ENCODE peak calls at places on chromosomes 1 and 21, in ten cellular contexts. One of them, this sample, is unnamed.
A peak's percentile ranks its signal among the peaks of the same experiment; 100 is the strongest.

GRCh38 chr21:36239585-36239984 is 80.4 kb upstream of the MORC3 start:
- DNase-seq in hepatocyte: no peak
- DNase-seq in left ventricle myocardium inferior: no peak
- DNase-seq in astrocyte of the spinal cord: no peak
- DNase-seq in HFF-Myc: no peak
- DNase-seq in GM20000: no peak
- DNase-seq in AG10803: no peak
- DNase-seq in epithelial cell of esophagus: no peak
- DNase-seq in neural progenitor cell: no peak
- DNase-seq in body of pancreas: no peak
- DNase-seq in this sample: no peak

GRCh38 chr1:181479137-181479745 is 4.1 kb upstream of the CACNA1E start:
- DNase-seq in HFF-Myc: peak; percentile 41
- DNase-seq in left ventricle myocardium inferior: no peak
- DNase-seq in epithelial cell of esophagus: peak; percentile 78
- DNase-seq in body of pancreas: peak; percentile 48
- DNase-seq in GM20000: peak; percentile 83
- DNase-seq in hepatocyte: peak; percentile 85
- DNase-seq in neural progenitor cell: peak; percentile 84
- DNase-seq in astrocyte of the spinal cord: peak; percentile 55
- DNase-seq in AG10803: peak; percentile 66
- DNase-seq in this sample: peak; percentile 76

GRCh38 chr1:20361805-20362381 is 71.2 kb downstream of the VWA5B1 start:
- DNase-seq in left ventricle myocardium inferior: peak; percentile 65
- DNase-seq in astrocyte of the spinal cord: peak; percentile 50
- DNase-seq in neural progenitor cell: peak; percentile 83
- DNase-seq in hepatocyte: peak; percentile 71
- DNase-seq in GM20000: no peak
- DNase-seq in epithelial cell of esophagus: peak; percentile 60
- DNase-seq in HFF-Myc: no peak
- DNase-seq in AG10803: peak; percentile 42
- DNase-seq in body of pancreas: peak; percentile 46
- DNase-seq in this sample: peak; percentile 56

GRCh38 chr1:3981261-3981660 is 81.2 kb upstream of the C1orf174 start:
- DNase-seq in epithelial cell of esophagus: no peak
- DNase-seq in neural progenitor cell: peak; percentile 62
- DNase-seq in left ventricle myocardium inferior: no peak
- DNase-seq in body of pancreas: no peak
- DNase-seq in hepatocyte: no peak
- DNase-seq in HFF-Myc: no peak
- DNase-seq in astrocyte of the spinal cord: no peak
- DNase-seq in GM20000: no peak
- DNase-seq in AG10803: no peak
- DNase-seq in this sample: no peak

GRCh38 chr1:35886606-35887431 is 3.8 kb downstream of the AGO1 start:
- DNase-seq in hepatocyte: peak; percentile 22
- DNase-seq in epithelial cell of esophagus: no peak
- DNase-seq in astrocyte of the spinal cord: no peak
- DNase-seq in left ventricle myocardium inferior: no peak
- DNase-seq in body of pancreas: no peak
- DNase-seq in HFF-Myc: no peak
- DNase-seq in neural progenitor cell: peak; percentile 48
- DNase-seq in GM20000: peak; percentile 52
- DNase-seq in AG10803: no peak
- DNase-seq in this sample: peak; percentile 62

GRCh38 chr1:31366796-31367195 is 6.1 kb downstream of the FABP3 start:
- DNase-seq in hepatocyte: no peak
- DNase-seq in body of pancreas: no peak
- DNase-seq in epithelial cell of esophagus: no peak
- DNase-seq in AG10803: no peak
- DNase-seq in neural progenitor cell: no peak
- DNase-seq in HFF-Myc: no peak
- DNase-seq in astrocyte of the spinal cord: no peak
- DNase-seq in left ventricle myocardium inferior: no peak
- DNase-seq in GM20000: no peak
- DNase-seq in this sample: no peak

GRCh38 chr1:91166106-91166712 is 144.4 kb upstream of the ZNF644 start:
- DNase-seq in left ventricle myocardium inferior: peak; percentile 33
- DNase-seq in HFF-Myc: no peak
- DNase-seq in AG10803: peak; percentile 59
- DNase-seq in astrocyte of the spinal cord: peak; percentile 65
- DNase-seq in epithelial cell of esophagus: peak; percentile 61
- DNase-seq in GM20000: peak; percentile 46
- DNase-seq in hepatocyte: peak; percentile 74
- DNase-seq in body of pancreas: peak; percentile 35
- DNase-seq in neural progenitor cell: peak; percentile 87
- DNase-seq in this sample: peak; percentile 42

GRCh38 chr1:17673335-17674075 is 81.6 kb upstream of the ACTL8 start:
- DNase-seq in body of pancreas: no peak
- DNase-seq in hepatocyte: no peak
- DNase-seq in GM20000: no peak
- DNase-seq in left ventricle myocardium inferior: no peak
- DNase-seq in astrocyte of the spinal cord: no peak
- DNase-seq in HFF-Myc: no peak
- DNase-seq in AG10803: no peak
- DNase-seq in neural progenitor cell: peak; percentile 42
- DNase-seq in epithelial cell of esophagus: no peak
- DNase-seq in this sample: no peak

GRCh38 chr1:108830119-108831008 is 26.5 kb downstream of the AKNAD1 start:
- DNase-seq in left ventricle myocardium inferior: peak; percentile 83
- DNase-seq in neural progenitor cell: no peak
- DNase-seq in body of pancreas: peak; percentile 27
- DNase-seq in epithelial cell of esophagus: peak; percentile 85
- DNase-seq in GM20000: no peak
- DNase-seq in astrocyte of the spinal cord: peak; percentile 95
- DNase-seq in AG10803: peak; percentile 98
- DNase-seq in HFF-Myc: peak; percentile 96
- DNase-seq in hepatocyte: peak; percentile 36
- DNase-seq in this sample: no peak

GRCh38 chr1:158714754-158715153 is 5.8 kb downstream of the OR6K3 start:
- DNase-seq in hepatocyte: no peak
- DNase-seq in astrocyte of the spinal cord: no peak
- DNase-seq in neural progenitor cell: no peak
- DNase-seq in body of pancreas: no peak
- DNase-seq in GM20000: no peak
- DNase-seq in epithelial cell of esophagus: no peak
- DNase-seq in left ventricle myocardium inferior: no peak
- DNase-seq in AG10803: no peak
- DNase-seq in HFF-Myc: no peak
- DNase-seq in this sample: no peak

DNA sequence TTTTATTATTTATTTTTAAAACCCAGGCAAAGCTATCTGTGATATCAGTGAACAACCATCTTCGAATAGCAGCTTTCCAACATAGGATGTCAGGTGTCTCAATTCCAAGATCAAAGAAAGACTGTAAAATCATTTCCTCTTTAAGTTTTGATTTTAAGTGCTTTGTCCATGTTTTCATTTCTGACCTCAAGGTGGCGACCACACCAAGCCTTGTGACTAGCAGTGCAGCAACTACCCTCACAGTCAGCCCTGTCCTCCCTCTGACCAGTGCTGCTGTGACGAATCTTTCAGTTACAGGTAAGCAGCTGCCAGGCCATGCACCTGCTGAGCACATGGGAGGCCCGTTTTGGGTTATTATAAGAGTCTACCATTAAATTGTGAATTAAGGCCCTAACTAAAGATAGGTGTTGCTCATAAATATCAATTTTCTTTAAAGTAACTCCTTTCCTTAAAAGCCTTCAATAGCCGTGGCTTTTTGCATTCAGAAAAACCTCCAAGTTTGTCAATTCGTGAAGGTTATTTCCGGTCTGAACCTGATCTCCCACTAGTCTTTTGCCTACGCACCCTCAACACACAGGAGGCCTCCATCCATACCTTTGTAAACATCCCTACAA is 117.0 kb downstream of the CD247 start:
- DNase-seq in hepatocyte: peak; percentile 71
- DNase-seq in body of pancreas: peak; percentile 60
- DNase-seq in neural progenitor cell: peak; percentile 64
- DNase-seq in GM20000: peak; percentile 56
- DNase-seq in astrocyte of the spinal cord: peak; percentile 58
- DNase-seq in left ventricle myocardium inferior: no peak
- DNase-seq in HFF-Myc: peak; percentile 17
- DNase-seq in epithelial cell of esophagus: peak; percentile 74
- DNase-seq in AG10803: peak; percentile 43
- DNase-seq in this sample: peak; percentile 39
- TF ChIP-seq CTCF in hepatocyte: peak; percentile 66
- TF ChIP-seq CTCF in body of pancreas: peak; percentile 52
- TF ChIP-seq CTCF in neural progenitor cell: peak; percentile 78
- TF ChIP-seq CTCF in GM20000: peak; percentile 51
- TF ChIP-seq CTCF in astrocyte of the spinal cord: peak; percentile 61
- TF ChIP-seq CTCF in left ventricle myocardium inferior: peak; percentile 58
- TF ChIP-seq CTCF in HFF-Myc: peak; percentile 38
- TF ChIP-seq CTCF in epithelial cell of esophagus: peak; percentile 64
- TF ChIP-seq CTCF in AG10803: peak; percentile 65
- TF ChIP-seq CTCF in this sample: peak; percentile 53

GRCh38 chr1:235075955-235076308 is 52.7 kb downstream of the TOMM20 start:
- DNase-seq in AG10803: no peak
- DNase-seq in hepatocyte: no peak
- DNase-seq in GM20000: no peak
- DNase-seq in HFF-Myc: no peak
- DNase-seq in body of pancreas: no peak
- DNase-seq in neural progenitor cell: no peak
- DNase-seq in left ventricle myocardium inferior: no peak
- DNase-seq in epithelial cell of esophagus: no peak
- DNase-seq in astrocyte of the spinal cord: no peak
- DNase-seq in this sample: no peak
- TF ChIP-seq CTCF in AG10803: peak; percentile 24
- TF ChIP-seq CTCF in hepatocyte: no peak
- TF ChIP-seq CTCF in GM20000: no peak
- TF ChIP-seq CTCF in HFF-Myc: no peak
- TF ChIP-seq CTCF in body of pancreas: no peak
- TF ChIP-seq CTCF in neural progenitor cell: no peak
- TF ChIP-seq CTCF in left ventricle myocardium inferior: peak; percentile 13
- TF ChIP-seq CTCF in epithelial cell of esophagus: no peak
- TF ChIP-seq CTCF in astrocyte of the spinal cord: no peak
- TF ChIP-seq CTCF in this sample: no peak

DNA sequence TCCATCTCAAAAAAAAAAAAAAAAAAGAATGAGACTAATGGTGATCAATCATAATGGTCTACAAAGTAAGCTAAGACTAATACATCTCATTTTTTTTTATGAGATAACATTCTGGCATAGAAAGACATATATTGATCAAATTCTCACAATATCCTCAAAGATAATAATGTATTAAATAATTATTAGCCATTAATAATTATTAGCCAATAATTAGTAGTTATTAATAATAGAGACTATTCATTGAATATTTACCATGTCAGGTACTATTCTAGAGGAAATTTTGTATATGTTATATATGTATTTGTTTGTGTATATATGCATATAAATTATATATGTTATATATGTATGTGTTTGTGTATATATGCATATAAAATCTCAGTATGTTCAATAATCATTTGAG is 137.7 kb upstream of the PTBP2 start:
- DNase-seq in left ventricle myocardium inferior: no peak
- DNase-seq in epithelial cell of esophagus: no peak
- DNase-seq in neural progenitor cell: no peak
- DNase-seq in body of pancreas: no peak
- DNase-seq in hepatocyte: no peak
- DNase-seq in astrocyte of the spinal cord: no peak
- DNase-seq in GM20000: no peak
- DNase-seq in AG10803: no peak
- DNase-seq in HFF-Myc: no peak
- DNase-seq in this sample: no peak
- TF ChIP-seq CTCF in left ventricle myocardium inferior: no peak
- TF ChIP-seq CTCF in epithelial cell of esophagus: no peak
- TF ChIP-seq CTCF in neural progenitor cell: no peak
- TF ChIP-seq CTCF in body of pancreas: no peak
- TF ChIP-seq CTCF in hepatocyte: no peak
- TF ChIP-seq CTCF in astrocyte of the spinal cord: no peak
- TF ChIP-seq CTCF in GM20000: no peak
- TF ChIP-seq CTCF in AG10803: no peak
- TF ChIP-seq CTCF in HFF-Myc: no peak
- TF ChIP-seq CTCF in this sample: no peak

GRCh38 chr1:234731371-234732085 is 121.5 kb upstream of the IRF2BP2 start:
- DNase-seq in epithelial cell of esophagus: peak; percentile 93
- DNase-seq in HFF-Myc: peak; percentile 22
- DNase-seq in left ventricle myocardium inferior: no peak
- DNase-seq in body of pancreas: no peak
- DNase-seq in neural progenitor cell: no peak
- DNase-seq in AG10803: peak; percentile 79
- DNase-seq in GM20000: peak; percentile 75
- DNase-seq in hepatocyte: no peak
- DNase-seq in astrocyte of the spinal cord: peak; percentile 86
- DNase-seq in this sample: peak; percentile 82

GRCh38 chr1:234732260-234732659 is 122.3 kb upstream of the IRF2BP2 start:
- DNase-seq in astrocyte of the spinal cord: no peak
- DNase-seq in neural progenitor cell: no peak
- DNase-seq in AG10803: no peak
- DNase-seq in hepatocyte: no peak
- DNase-seq in HFF-Myc: no peak
- DNase-seq in body of pancreas: no peak
- DNase-seq in GM20000: no peak
- DNase-seq in left ventricle myocardium inferior: no peak
- DNase-seq in epithelial cell of esophagus: no peak
- DNase-seq in this sample: no peak

GRCh38 chr1:234729566-234729965 is 119.6 kb upstream of the IRF2BP2 start:
- DNase-seq in HFF-Myc: no peak
- DNase-seq in left ventricle myocardium inferior: no peak
- DNase-seq in astrocyte of the spinal cord: peak; percentile 64
- DNase-seq in AG10803: peak; percentile 30
- DNase-seq in GM20000: no peak
- DNase-seq in hepatocyte: no peak
- DNase-seq in body of pancreas: no peak
- DNase-seq in epithelial cell of esophagus: no peak
- DNase-seq in neural progenitor cell: no peak
- DNase-seq in this sample: no peak

GRCh38 chr1:234730110-234730509 is 120.1 kb upstream of the IRF2BP2 start:
- DNase-seq in astrocyte of the spinal cord: no peak
- DNase-seq in left ventricle myocardium inferior: no peak
- DNase-seq in epithelial cell of esophagus: no peak
- DNase-seq in HFF-Myc: no peak
- DNase-seq in hepatocyte: no peak
- DNase-seq in AG10803: no peak
- DNase-seq in GM20000: no peak
- DNase-seq in body of pancreas: no peak
- DNase-seq in neural progenitor cell: no peak
- DNase-seq in this sample: no peak

DNA sequence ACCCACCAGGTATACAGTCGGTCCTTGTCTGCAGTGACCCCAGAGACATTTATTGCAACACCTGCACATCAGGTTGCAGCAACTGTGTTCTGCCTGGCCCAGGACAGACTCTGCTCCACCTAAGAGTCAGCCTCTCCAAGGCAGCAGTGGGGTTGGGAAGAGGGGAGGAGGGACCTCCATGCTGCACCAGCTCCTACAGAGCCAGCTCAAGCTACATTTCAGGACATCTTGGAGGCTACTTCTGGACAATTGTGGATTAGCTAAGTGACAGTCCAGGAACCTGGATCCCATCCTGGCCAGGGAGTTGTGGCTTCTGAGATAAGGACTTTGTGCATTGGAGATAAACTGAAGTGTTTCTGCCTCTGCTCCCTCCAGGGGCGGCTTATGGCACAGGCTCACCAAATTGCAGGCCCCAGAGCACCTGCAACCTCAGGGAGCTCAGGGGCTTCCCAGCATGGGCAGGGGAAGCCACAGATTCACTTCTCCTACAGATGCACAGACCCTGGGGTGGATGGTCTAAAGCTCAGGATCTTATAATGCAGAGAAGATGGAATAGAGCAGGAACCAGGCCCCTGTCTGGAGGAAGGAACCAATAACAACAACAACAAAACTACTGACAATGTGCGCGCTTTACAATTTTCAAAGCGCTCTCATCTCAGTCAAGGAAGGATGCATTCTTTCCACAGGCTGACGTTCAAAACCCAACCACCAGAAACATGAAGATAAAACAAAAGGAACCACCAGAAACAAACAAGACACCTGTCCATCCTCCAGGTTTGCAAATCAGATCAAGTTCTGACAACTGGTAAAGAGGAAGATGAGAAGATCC is 120.8 kb upstream of the IRF2BP2 start:
- DNase-seq in hepatocyte: no peak
- DNase-seq in left ventricle myocardium inferior: no peak
- DNase-seq in neural progenitor cell: no peak
- DNase-seq in astrocyte of the spinal cord: no peak
- DNase-seq in HFF-Myc: no peak
- DNase-seq in epithelial cell of esophagus: no peak
- DNase-seq in body of pancreas: no peak
- DNase-seq in GM20000: peak; percentile 56
- DNase-seq in AG10803: no peak
- DNase-seq in this sample: peak; percentile 69
- TF ChIP-seq CTCF in hepatocyte: no peak
- TF ChIP-seq CTCF in left ventricle myocardium inferior: no peak
- TF ChIP-seq CTCF in neural progenitor cell: no peak
- TF ChIP-seq CTCF in astrocyte of the spinal cord: no peak
- TF ChIP-seq CTCF in HFF-Myc: no peak
- TF ChIP-seq CTCF in epithelial cell of esophagus: no peak
- TF ChIP-seq CTCF in body of pancreas: no peak
- TF ChIP-seq CTCF in GM20000: no peak
- TF ChIP-seq CTCF in AG10803: no peak
- TF ChIP-seq CTCF in this sample: peak; percentile 6